ENCODE peak calls at places on chromosomes 16 and 17, in eight cellular contexts. I is GM13977, E is right cardiac atrium, J is AG08395, H is posterior cingulate gyrus, R is cardiac fibroblast, K is mesenteric fat pad, Y is fibroblast of lung. W is an unnamed sample.

GRCh38 chr16:84774810-84775209 is 45.0 kb upstream of the CRISPLD2 start:
- DNase-seq in E (no peak), H (no peak), I (no peak), R (peak; percentile 88), Y (peak; percentile 95), J (peak; percentile 79), K (no peak), W (peak; percentile 59)

GRCh38 chr17:1153795-1154546 is 25.8 kb downstream of the ABR start:
- DNase-seq in K (no peak), R (peak; percentile 89), Y (peak; percentile 84), H (peak; percentile 68), E (peak; percentile 94), J (peak; percentile 88), I (no peak), W (peak; percentile 92)

GRCh38 chr17:3621146-3621720 is 12.0 kb upstream of the TRPV1 start:
- DNase-seq in I (no peak), H (no peak), K (no peak), E (no peak), Y (no peak), J (no peak), R (no peak), W (no peak)

GRCh38 chr16:67652578-67653130 is 7.4 kb downstream of the ACD start:
- DNase-seq in J (peak; percentile 49), E (peak; percentile 68), Y (no peak), I (no peak), R (no peak), K (no peak), H (no peak), W (no peak)

GRCh38 chr17:41147531-41148204 is 2.0 kb downstream of the KRTAP4-5 start:
- DNase-seq in J (no peak), K (no peak), H (no peak), R (no peak), E (no peak), Y (no peak), I (no peak), W (no peak)

GRCh38 chr17:17671369-17672119 is 9.7 kb upstream of the RAI1 start:
- DNase-seq in I (no peak), E (no peak), R (no peak), H (no peak), Y (no peak), J (no peak), K (no peak), W (no peak)

GRCh38 chr17:28895794-28896447 is 1.6 kb downstream of the FLOT2 start:
- DNase-seq in I (no peak), R (no peak), H (no peak), J (no peak), K (no peak), E (no peak), Y (no peak), W (no peak)

GRCh38 chr16:80652441-80652840 is 111.6 kb downstream of the DYNLRB2 start:
- DNase-seq in K (no peak), H (no peak), R (no peak), I (no peak), E (no peak), Y (no peak), J (no peak), W (no peak)

GRCh38 chr17:5508855-5509254 is 22.5 kb downstream of the MIS12 start:
- DNase-seq in E (no peak), H (no peak), J (peak; percentile 27), Y (no peak), K (peak; percentile 30), R (peak; percentile 35), I (no peak), W (no peak)